ENCODE peak calls at places on chromosomes 13 and 19, in four cellular contexts. N is cardiac muscle cell, Z is pancreas, J is lower lobe of right lung. I is an unnamed sample.

GRCh38 chr19:2716722-2717637 is 4.2 kb downstream of the DIRAS1 start:
- DNase-seq in N (no peak), Z (no peak), J (peak; percentile 30), I (no peak)

GRCh38 chr19:1453525-1454371 is 3.8 kb downstream of the APC2 start:
- DNase-seq in N (no peak), Z (peak; percentile 24), J (no peak), I (no peak)

GRCh38 chr19:49803529-49803856 is 9.6 kb downstream of the FUZ start:
- DNase-seq in N (no peak), Z (no peak), J (no peak), I (no peak)

GRCh38 chr13:21837841-21838551 is 167.1 kb downstream of the FGF9 start:
- DNase-seq in N (no peak), Z (no peak), J (no peak), I (no peak)

GRCh38 chr13:24351423-24351822 is 42.0 kb downstream of the C1QTNF9 start:
- DNase-seq in N (no peak), Z (no peak), J (no peak), I (no peak)

GRCh38 chr13:31322025-31322424 is 122.2 kb downstream of the B3GLCT start:
- DNase-seq in N (peak; percentile 93), Z (no peak), J (no peak), I (no peak)

GRCh38 chr19:28705008-28705407 is 507.9 kb downstream of the UQCRFS1 start:
- DNase-seq in N (peak; percentile 88), Z (no peak), J (no peak), I (no peak)

GRCh38 chr19:38684078-38684861 is 36.8 kb downstream of the ACTN4 start:
- DNase-seq in N (peak; percentile 94), Z (no peak), J (peak; percentile 80), I (no peak)

GRCh38 chr13:44281252-44282000 is 92.2 kb upstream of the SERP2 start:
- DNase-seq in N (no peak), Z (no peak), J (no peak), I (peak; percentile 65)

GRCh38 chr13:71368301-71368700 is 498.7 kb downstream of the DACH1 start:
- DNase-seq in N (no peak), Z (no peak), J (no peak), I (no peak)

GRCh38 chr13:72469932-72470331 is 257.5 kb downstream of the MZT1 start:
- DNase-seq in N (no peak), Z (no peak), J (no peak), I (no peak)

GRCh38 chr19:31149306-31149975 is 199.8 kb downstream of the TSHZ3 start:
- DNase-seq in N (no peak), Z (no peak), J (no peak), I (no peak)

GRCh38 chr13:105573134-105573533 is 962.3 kb downstream of the EFNB2 start:
- DNase-seq in N (no peak), Z (no peak), J (no peak), I (no peak)

GRCh38 chr13:51066091-51066831 is 44.8 kb downstream of the C13orf42 start:
- DNase-seq in N (peak; percentile 26), Z (no peak), J (no peak), I (peak; percentile 55)

GRCh38 chr13:56015919-56016318 is 1124.8 kb upstream of the PRR20A start:
- DNase-seq in N (no peak), Z (no peak), J (no peak), I (no peak)

GRCh38 chr13:66139701-66140100 is 1090.4 kb downstream of the PCDH9 start:
- DNase-seq in N (no peak), Z (no peak), J (no peak), I (no peak)

GRCh38 chr19:45097776-45098520 is 5.0 kb downstream of the PPP1R37 start:
- DNase-seq in N (peak; percentile 90), Z (peak; percentile 61), J (no peak), I (no peak)

GRCh38 chr19:43908659-43909058 is 26.4 kb downstream of the ZNF45 start:
- DNase-seq in N (no peak), Z (no peak), J (no peak), I (no peak)

GRCh38 chr13:95067303-95067702 is 233.9 kb downstream of the ABCC4 start:
- DNase-seq in N (peak; percentile 25), Z (no peak), J (no peak), I (no peak)

GRCh38 chr13:21825186-21825585 is 154.3 kb downstream of the FGF9 start:
- DNase-seq in N (no peak), Z (no peak), J (no peak), I (no peak)

GRCh38 chr19:49442793-49443365 is 1.6 kb upstream of the SLC17A7 start:
- DNase-seq in N (peak; percentile 91), Z (peak; percentile 96), J (peak; percentile 96), I (peak; percentile 95)

GRCh38 chr13:97248243-97248642 is 26.1 kb downstream of the MBNL2 start:
- DNase-seq in N (no peak), Z (no peak), J (no peak), I (no peak)

GRCh38 chr13:97252735-97253134 is 30.6 kb downstream of the MBNL2 start:
- DNase-seq in N (no peak), Z (no peak), J (no peak), I (no peak)

GRCh38 chr13:97249093-97249787 is 27.1 kb downstream of the MBNL2 start:
- DNase-seq in N (peak; percentile 66), Z (no peak), J (no peak), I (no peak)

GRCh38 chr13:97250560-97250959 is 28.4 kb downstream of the MBNL2 start:
- DNase-seq in N (no peak), Z (no peak), J (no peak), I (no peak)

DNA sequence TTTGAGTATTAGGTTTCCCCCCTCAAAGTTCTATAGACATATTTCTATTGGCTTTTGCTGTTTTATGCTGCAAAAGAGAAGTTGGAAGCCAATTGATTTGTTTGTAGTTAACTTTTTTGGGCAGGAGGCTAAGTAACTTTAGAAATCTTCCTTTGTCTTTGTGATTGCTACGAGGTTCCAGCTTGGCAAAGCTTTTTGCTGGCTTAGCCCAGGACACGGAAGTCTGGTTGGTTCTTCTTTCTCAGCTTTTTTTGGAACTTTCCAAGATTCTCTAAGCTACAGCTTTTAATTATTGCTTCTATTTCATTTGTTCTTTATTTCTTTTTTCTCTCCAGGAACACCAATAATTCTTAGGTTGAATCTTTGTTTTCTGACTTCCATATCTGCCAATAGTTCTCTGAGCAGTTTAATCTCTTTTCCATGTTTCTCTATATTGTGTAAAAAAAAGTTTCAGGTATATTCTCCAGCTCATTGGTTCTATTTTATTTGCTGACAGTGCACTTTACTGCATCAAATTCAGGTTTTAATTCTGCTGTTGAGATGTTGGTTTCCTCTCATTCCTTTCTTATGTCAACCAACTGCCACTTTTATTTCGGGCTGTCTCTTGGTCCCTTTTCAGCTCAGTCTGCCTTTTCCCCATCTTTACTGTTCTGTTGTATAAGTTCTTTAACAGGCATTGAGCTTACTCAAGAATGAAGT is 27.8 kb downstream of the MBNL2 start:
- DNase-seq in N (no peak), Z (no peak), J (no peak), I (no peak)
- H3K4me1 ChIP-seq in N (peaks cover 1% of the 10 kb centered on the region), Z (peaks cover 35% of the 10 kb centered on the region), J (peaks cover 49% of the 10 kb centered on the region), I (no peaks in the 10 kb centered on the region)

GRCh38 chr13:110904748-110905147 is 10.1 kb downstream of the ANKRD10 start:
- DNase-seq in N (no peak), Z (no peak), J (no peak), I (no peak)

GRCh38 chr13:110910013-110910890 is 4.6 kb downstream of the ANKRD10 start:
- DNase-seq in N (no peak), Z (peak; percentile 49), J (no peak), I (no peak)

GRCh38 chr13:110907301-110907700 is 7.6 kb downstream of the ANKRD10 start:
- DNase-seq in N (no peak), Z (no peak), J (no peak), I (no peak)

GRCh38 chr13:110911880-110912279 is 3.0 kb downstream of the ANKRD10 start:
- DNase-seq in N (no peak), Z (no peak), J (no peak), I (no peak)

GRCh38 chr13:110907951-110908898 is 6.6 kb downstream of the ANKRD10 start:
- DNase-seq in N (peak; percentile 67), Z (peak; percentile 61), J (no peak), I (peak; percentile 55)
- H3K36me3 ChIP-seq in N (peaks cover 27% of the 10 kb centered on the region), Z (peaks cover 6% of the 10 kb centered on the region), J (peaks cover 57% of the 10 kb centered on the region), I (no peaks in the 10 kb centered on the region)

DNA sequence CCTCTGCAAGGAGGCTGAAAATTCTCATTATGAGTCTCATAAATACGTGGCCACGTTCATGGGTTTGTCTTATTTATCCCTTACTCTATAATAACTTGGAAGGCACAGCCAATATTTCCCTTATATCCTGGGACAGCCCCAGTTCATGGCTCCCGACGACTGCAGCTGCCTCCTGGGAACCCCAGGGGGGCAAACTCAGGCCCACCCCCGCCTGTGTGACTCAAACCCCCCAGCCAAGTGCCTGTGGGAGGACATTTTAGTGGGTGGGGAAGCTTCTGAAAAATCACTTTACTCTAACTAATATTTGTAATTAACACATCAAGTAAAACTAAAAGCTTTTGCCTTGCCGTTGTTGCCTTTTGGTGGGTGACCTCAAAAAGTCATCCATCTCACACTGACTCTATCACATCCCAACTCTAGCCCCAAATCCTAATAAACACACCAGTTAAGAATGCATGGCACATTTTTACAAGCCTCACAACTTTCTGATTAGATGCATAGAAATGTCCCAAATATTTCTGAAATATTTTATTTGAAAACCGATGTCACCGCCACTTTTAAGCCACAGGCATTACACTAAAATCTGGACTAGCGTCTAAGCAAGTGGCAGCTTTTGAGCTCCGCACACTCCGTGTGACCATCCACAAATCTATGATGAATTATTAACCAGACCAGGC is 14.2 kb downstream of the RASA3 start:
- DNase-seq in N (no peak), Z (no peak), J (no peak), I (peak; percentile 14)
- H3K4me1 ChIP-seq in N (peaks cover 37% of the 10 kb centered on the region), Z (no peaks in the 10 kb centered on the region), J (peaks cover 50% of the 10 kb centered on the region), I (peaks cover 14% of the 10 kb centered on the region)

DNA sequence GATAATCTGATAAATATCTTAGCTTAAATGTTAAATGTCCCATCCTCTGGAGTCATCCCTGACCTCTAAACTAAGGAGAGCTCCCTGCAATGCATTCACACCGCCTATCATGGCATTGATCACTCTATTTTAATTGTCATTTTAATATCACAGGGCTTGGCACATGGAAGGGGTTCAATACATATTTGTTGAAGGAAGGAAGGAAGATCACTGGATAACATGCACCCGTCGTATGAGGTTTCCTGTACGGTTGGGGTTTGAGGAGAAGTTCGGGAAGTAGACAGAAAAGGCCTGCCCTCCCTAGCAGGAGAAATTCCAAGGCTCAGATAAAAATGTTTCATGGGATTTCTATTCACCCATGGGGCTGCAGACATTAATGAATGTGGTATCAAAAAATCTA is 102.0 kb downstream of the MBNL2 start:
- DNase-seq in N (no peak), Z (no peak), J (no peak), I (no peak)
- H3K36me3 ChIP-seq in N (no peaks in the 10 kb centered on the region), Z (no peaks in the 10 kb centered on the region), J (no peaks in the 10 kb centered on the region), I (no peaks in the 10 kb centered on the region)

GRCh38 chr19:18020212-18021067 is 12.5 kb downstream of the ARRDC2 start:
- DNase-seq in N (peak; percentile 67), Z (peak; percentile 78), J (peak; percentile 88), I (peak; percentile 87)
- H3K4me1 ChIP-seq in N (no peaks in the 10 kb centered on the region), Z (no peaks in the 10 kb centered on the region), J (peaks cover 88% of the 10 kb centered on the region), I (peaks cover 30% of the 10 kb centered on the region)

GRCh38 chr19:54141356-54141755 is 3.8 kb downstream of the CNOT3 start:
- DNase-seq in N (no peak), Z (no peak), J (no peak), I (no peak)
- H3K36me3 ChIP-seq in N (peaks cover 34% of the 10 kb centered on the region), Z (peaks cover 25% of the 10 kb centered on the region), J (peaks cover 58% of the 10 kb centered on the region), I (peaks cover 39% of the 10 kb centered on the region)